ENCODE peak calls at places on chromosome 20, in four cellular contexts. B, E, P and N are unnamed samples.

GRCh38 chr20:3572151-3572550 is 91.0 kb downstream of the GFRA4 start:
- DNase-seq in B (no peak), E (no peak), P (no peak), N (no peak)

GRCh38 chr20:48763183-48764030 is 64.4 kb downstream of the PREX1 start:
- DNase-seq in P (no peak), B (no peak), E (no peak), N (no peak)

GRCh38 chr20:48826064-48826463 is 1.7 kb downstream of the PREX1 start:
- DNase-seq in E (no peak), B (no peak), P (no peak), N (no peak)

GRCh38 chr20:49563015-49563980 is 4.6 kb downstream of the PTGIS start:
- DNase-seq in E (no peak), B (no peak), P (no peak), N (no peak)

GRCh38 chr20:54132612-54133433 is 41.0 kb downstream of the CYP24A1 start:
- DNase-seq in E (no peak), P (peak), B (peak), N (no peak)

GRCh38 chr20:36399969-36400545 is 93.9 kb downstream of the DLGAP4 start:
- DNase-seq in P (no peak), E (no peak), B (no peak), N (no peak)

GRCh38 chr20:36950432-36951197 is 893 bp downstream of the SAMHD1 start:
- DNase-seq in B (no peak), E (peak), P (no peak), N (peak)

GRCh38 chr20:51492167-51493092 is 50.1 kb downstream of the NFATC2 start:
- DNase-seq in B (no peak), E (peak), P (no peak), N (no peak)

GRCh38 chr20:54266844-54267243 is 59.0 kb downstream of the PFDN4 start:
- DNase-seq in E (no peak), P (no peak), B (no peak), N (no peak)

GRCh38 chr20:35702051-35702823 is 3.0 kb downstream of the ROMO1 start:
- DNase-seq in B (no peak), E (no peak), P (no peak), N (no peak)

GRCh38 chr20:62186887-62187866 is 4.3 kb downstream of the MTG2 start:
- DNase-seq in B (no peak), E (no peak), P (no peak), N (no peak)

GRCh38 chr20:17646209-17646717 is 35.8 kb downstream of the RRBP1 start:
- DNase-seq in E (no peak), B (no peak), P (peak), N (no peak)

GRCh38 chr20:36574278-36575065 is 1.1 kb downstream of the TGIF2 start:
- DNase-seq in E (peak), B (no peak), P (peak), N (peak)

GRCh38 chr20:64164123-64164836 is at the start of gene MYT1:
- DNase-seq in B (no peak), P (no peak), E (no peak), N (peak)

GRCh38 chr20:49508435-49509199 is 26.1 kb upstream of the KCNB1 start:
- DNase-seq in B (peak), P (peak), E (peak), N (peak)

GRCh38 chr20:38260378-38261053 is at the start of gene KIAA1755:
- DNase-seq in E (peak), P (peak), B (no peak), N (no peak)

GRCh38 chr20:2330090-2330695 is 34.4 kb downstream of the TGM3 start:
- DNase-seq in E (no peak), P (no peak), B (no peak), N (peak)

GRCh38 chr20:1860446-1860845 is 34.8 kb upstream of the SIRPA start:
- DNase-seq in E (no peak), P (no peak), B (no peak), N (no peak)

GRCh38 chr20:25281541-25281991 is 33.7 kb downstream of the PYGB start:
- DNase-seq in B (no peak), P (no peak), E (no peak), N (no peak)

GRCh38 chr20:57835053-57835452 is 125.2 kb upstream of the PMEPA1 start:
- DNase-seq in P (no peak), E (no peak), B (no peak), N (no peak)

GRCh38 chr20:49519777-49520359 is 37.4 kb upstream of the KCNB1 start:
- DNase-seq in P (no peak), B (no peak), E (no peak), N (no peak)

GRCh38 chr20:13277663-13278295 is 56.7 kb downstream of the ISM1 start:
- DNase-seq in P (no peak), E (no peak), B (no peak), N (no peak)

GRCh38 chr20:62454936-62455673 is 20.7 kb downstream of the GATA5 start:
- DNase-seq in P (no peak), B (no peak), E (no peak), N (no peak)

GRCh38 chr20:19172637-19173036 is 39.8 kb upstream of the SLC24A3 start:
- DNase-seq in B (no peak), E (no peak), P (no peak), N (peak)

GRCh38 chr20:58202039-58202438 is 26.4 kb downstream of the ANKRD60 start:
- DNase-seq in P (no peak), B (no peak), E (no peak), N (no peak)

GRCh38 chr20:42700423-42700822 is 489.3 kb downstream of the PTPRT start:
- DNase-seq in B (no peak), E (no peak), P (no peak), N (no peak)
- TF ChIP-seq JUND in B (no peak), E (no peak), P (no peak), N (no peak)

GRCh38 chr20:32231847-32232246 is 24.2 kb downstream of the POFUT1 start:
- DNase-seq in P (no peak), B (no peak), E (no peak), N (no peak)
- TF ChIP-seq JUND in P (no peak), B (no peak), E (no peak), N (no peak)

GRCh38 chr20:10551732-10552724 is 116.9 kb downstream of the SLX4IP start:
- DNase-seq in P (no peak), B (no peak), E (no peak), N (no peak)
- TF ChIP-seq JUND in P (no peak), B (no peak), E (no peak), N (no peak)

DNA sequence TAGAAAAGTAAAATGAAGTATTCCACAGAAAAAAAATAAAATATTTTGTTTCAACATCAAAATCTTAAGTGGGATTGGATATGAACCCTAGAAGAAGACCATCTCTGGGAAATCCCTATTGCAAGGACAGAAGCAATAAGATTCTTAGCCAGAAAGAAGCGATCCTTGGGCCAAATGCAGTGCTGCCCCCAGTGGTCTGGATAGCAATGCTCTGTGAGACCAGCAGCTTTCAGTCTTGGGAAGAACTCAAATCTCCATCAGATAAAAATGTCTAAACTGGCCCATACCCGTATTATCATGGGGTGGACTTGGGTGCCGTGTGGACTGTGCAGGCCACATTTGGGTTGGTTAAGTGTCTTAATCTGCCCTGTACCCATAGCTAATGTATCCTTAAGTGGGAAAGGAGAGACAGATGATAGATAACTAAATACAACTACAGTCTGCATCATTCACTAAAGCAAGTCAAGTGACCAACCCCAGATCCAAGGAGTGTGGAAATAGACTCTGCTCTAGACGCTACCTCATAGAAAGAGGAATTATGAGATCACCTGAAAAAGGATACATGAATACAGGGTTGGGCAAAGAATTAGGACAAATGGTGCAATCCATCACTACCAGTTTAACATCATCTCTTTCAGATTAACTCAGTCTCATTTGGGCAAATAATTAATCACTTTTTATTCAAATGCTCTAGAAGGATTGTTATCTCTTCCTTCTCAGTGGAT is 38.9 kb upstream of the SNAP25 start:
- DNase-seq in B (peak), P (peak), E (no peak), N (no peak)
- TF ChIP-seq JUND in B (no peak), P (no peak), E (no peak), N (no peak)

GRCh38 chr20:6976535-6976934 is 209.0 kb downstream of the BMP2 start:
- DNase-seq in P (no peak), B (no peak), E (no peak), N (no peak)
- TF ChIP-seq JUND in P (no peak), B (no peak), E (no peak), N (no peak)

GRCh38 chr20:46323557-46323956 is 15.3 kb upstream of the CDH22 start:
- DNase-seq in E (no peak), P (no peak), B (no peak), N (no peak)
- TF ChIP-seq JUND in E (no peak), P (no peak), B (no peak), N (no peak)

DNA sequence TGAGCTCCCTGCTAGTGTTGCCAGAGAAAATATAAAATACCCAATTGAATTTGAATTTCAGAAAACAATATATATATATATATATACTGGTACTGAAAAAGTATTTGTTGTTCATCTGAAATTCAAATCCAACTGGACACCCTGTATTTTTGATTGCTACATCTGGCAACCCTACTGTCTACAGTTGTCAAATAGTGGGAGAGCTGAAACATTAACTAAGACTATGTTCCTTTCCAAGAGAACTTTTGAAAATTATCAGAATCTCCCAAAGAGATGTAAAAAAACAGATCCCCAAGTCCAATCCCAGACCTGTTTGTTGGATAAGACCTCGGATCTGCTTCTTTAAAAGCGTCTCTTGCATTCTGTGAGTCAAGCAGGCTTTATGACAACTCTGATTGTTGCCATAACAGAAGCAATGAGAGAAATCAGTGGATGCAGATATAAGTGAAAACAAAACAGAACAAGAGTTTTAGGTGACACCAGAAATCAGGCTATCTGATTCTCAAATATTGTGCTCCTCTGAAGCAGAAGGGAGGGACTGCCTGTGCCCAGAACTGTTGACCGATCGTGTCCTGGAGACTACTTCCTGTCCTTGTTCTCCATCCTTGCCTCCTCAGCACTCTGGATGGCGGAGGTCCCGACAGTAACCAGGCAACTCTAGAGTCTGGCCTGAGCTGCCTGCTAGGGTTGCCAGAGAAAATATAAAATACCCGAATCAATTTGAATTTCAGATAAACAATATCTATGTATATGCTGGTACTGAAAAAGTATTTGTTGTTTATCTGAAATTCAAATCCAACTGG is 853.8 kb downstream of the MAFB start:
- DNase-seq in E (no peak), P (no peak), B (no peak), N (no peak)
- TF ChIP-seq JUND in E (no peak), P (no peak), B (no peak), N (no peak)

GRCh38 chr20:59850018-59850641 is 83.3 kb downstream of the SYCP2 start:
- DNase-seq in B (peak), E (peak), P (peak), N (peak)
- TF ChIP-seq JUND in B (no peak), E (no peak), P (no peak), N (no peak)

DNA sequence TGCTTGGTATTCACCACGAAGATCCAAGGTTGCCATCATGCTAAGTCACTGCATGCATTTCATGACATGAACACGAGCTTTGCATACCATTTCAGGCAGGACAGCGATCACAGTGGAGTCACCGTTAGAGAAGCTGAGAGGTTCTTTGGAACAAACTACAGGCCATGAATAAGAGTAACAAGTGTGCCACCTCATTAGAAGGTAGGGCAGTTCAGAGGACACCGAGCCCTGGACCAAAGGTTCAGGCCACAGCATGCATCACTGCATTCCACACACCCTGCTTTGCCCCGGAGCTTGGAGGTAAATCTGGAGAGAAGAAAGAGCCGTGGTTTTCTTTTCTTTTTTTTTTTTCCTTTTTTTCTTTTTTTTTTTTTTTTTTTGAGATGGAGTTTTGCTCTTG is 66.9 kb upstream of the CDH4 start:
- DNase-seq in E (no peak), B (no peak), P (no peak), N (no peak)
- TF ChIP-seq JUND in E (no peak), B (no peak), P (no peak), N (no peak)

GRCh38 chr20:22447448-22447778 is 137.0 kb downstream of the FOXA2 start:
- DNase-seq in B (no peak), P (no peak), E (no peak), N (no peak)

GRCh38 chr20:22446613-22447447 is 137.5 kb downstream of the FOXA2 start:
- DNase-seq in P (no peak), B (no peak), E (no peak), N (no peak)

GRCh38 chr20:22452442-22453011 is 131.8 kb downstream of the FOXA2 start:
- DNase-seq in B (no peak), P (peak), E (no peak), N (no peak)

GRCh38 chr20:22450540-22450939 is 133.8 kb downstream of the FOXA2 start:
- DNase-seq in E (no peak), B (no peak), P (no peak), N (no peak)

GRCh38 chr20:22449115-22449973 is 135.0 kb downstream of the FOXA2 start:
- DNase-seq in B (no peak), P (no peak), E (no peak), N (no peak)
- TF ChIP-seq JUND in B (no peak), P (no peak), E (no peak), N (no peak)